ENCODE peak calls at places on chromosome 11, in nine cellular contexts. One of them, this sample, is unnamed.

GRCh38 chr11:68776442-68777235 is 25.3 kb upstream of the TESMIN start:
- DNase-seq in HEK293T: no peak
- DNase-seq in HCT116: peak
- DNase-seq in Kasumi-1: no peak
- DNase-seq in NCI-H526 treated with DMSO at 0.1 percent for 48 hours: no peak
- DNase-seq in kidney epithelial cell: no peak
- DNase-seq in BJ: no peak
- DNase-seq in GM12865: no peak
- DNase-seq in amniotic stem cell: no peak
- DNase-seq in this sample: no peak

GRCh38 chr11:111602865-111603632 is 800 bp downstream of the SIK2 start:
- DNase-seq in HEK293T: peak
- DNase-seq in HCT116: no peak
- DNase-seq in Kasumi-1: peak
- DNase-seq in kidney epithelial cell: no peak
- DNase-seq in BJ: no peak
- DNase-seq in amniotic stem cell: no peak
- DNase-seq in NCI-H526 treated with DMSO at 0.1 percent for 48 hours: peak
- DNase-seq in GM12865: peak
- DNase-seq in this sample: peak

GRCh38 chr11:11532574-11532973 is 89.2 kb downstream of the GALNT18 start:
- DNase-seq in BJ: no peak
- DNase-seq in NCI-H526 treated with DMSO at 0.1 percent for 48 hours: no peak
- DNase-seq in amniotic stem cell: no peak
- DNase-seq in GM12865: no peak
- DNase-seq in HEK293T: no peak
- DNase-seq in HCT116: no peak
- DNase-seq in Kasumi-1: no peak
- DNase-seq in kidney epithelial cell: no peak
- DNase-seq in this sample: no peak

GRCh38 chr11:58658553-58659080 is 36.2 kb downstream of the CNTF start:
- DNase-seq in HCT116: no peak
- DNase-seq in HEK293T: no peak
- DNase-seq in NCI-H526 treated with DMSO at 0.1 percent for 48 hours: no peak
- DNase-seq in GM12865: no peak
- DNase-seq in BJ: no peak
- DNase-seq in amniotic stem cell: no peak
- DNase-seq in kidney epithelial cell: no peak
- DNase-seq in Kasumi-1: no peak
- DNase-seq in this sample: no peak

GRCh38 chr11:124961972-124962609 is 8.1 kb downstream of the CCDC15 start:
- DNase-seq in kidney epithelial cell: peak
- DNase-seq in NCI-H526 treated with DMSO at 0.1 percent for 48 hours: peak
- DNase-seq in GM12865: peak
- DNase-seq in amniotic stem cell: peak
- DNase-seq in HEK293T: peak
- DNase-seq in Kasumi-1: peak
- DNase-seq in BJ: no peak
- DNase-seq in HCT116: peak
- DNase-seq in this sample: peak

GRCh38 chr11:27239305-27239942 is 123.6 kb downstream of the CCDC34 start:
- DNase-seq in amniotic stem cell: no peak
- DNase-seq in kidney epithelial cell: no peak
- DNase-seq in NCI-H526 treated with DMSO at 0.1 percent for 48 hours: no peak
- DNase-seq in HEK293T: no peak
- DNase-seq in GM12865: no peak
- DNase-seq in BJ: no peak
- DNase-seq in HCT116: no peak
- DNase-seq in Kasumi-1: no peak
- DNase-seq in this sample: no peak

GRCh38 chr11:2674681-2675131 is 25.1 kb downstream of the KCNQ1OT1 start:
- DNase-seq in HCT116: no peak
- DNase-seq in GM12865: no peak
- DNase-seq in kidney epithelial cell: no peak
- DNase-seq in amniotic stem cell: no peak
- DNase-seq in BJ: no peak
- DNase-seq in Kasumi-1: no peak
- DNase-seq in NCI-H526 treated with DMSO at 0.1 percent for 48 hours: no peak
- DNase-seq in HEK293T: no peak
- DNase-seq in this sample: no peak

GRCh38 chr11:74783241-74783871 is 34.7 kb downstream of the RNF169 start:
- DNase-seq in kidney epithelial cell: peak
- DNase-seq in GM12865: peak
- DNase-seq in Kasumi-1: peak
- DNase-seq in HEK293T: no peak
- DNase-seq in NCI-H526 treated with DMSO at 0.1 percent for 48 hours: no peak
- DNase-seq in BJ: peak
- DNase-seq in amniotic stem cell: peak
- DNase-seq in HCT116: peak
- DNase-seq in this sample: no peak

GRCh38 chr11:33635161-33635560 is 65.5 kb downstream of the C11orf91 start:
- DNase-seq in kidney epithelial cell: no peak
- DNase-seq in BJ: no peak
- DNase-seq in amniotic stem cell: no peak
- DNase-seq in NCI-H526 treated with DMSO at 0.1 percent for 48 hours: no peak
- DNase-seq in HEK293T: no peak
- DNase-seq in HCT116: no peak
- DNase-seq in Kasumi-1: no peak
- DNase-seq in GM12865: no peak
- DNase-seq in this sample: no peak

GRCh38 chr11:3368199-3368598 is 10.7 kb downstream of the ZNF195 start:
- DNase-seq in NCI-H526 treated with DMSO at 0.1 percent for 48 hours: no peak
- DNase-seq in BJ: no peak
- DNase-seq in Kasumi-1: no peak
- DNase-seq in HCT116: no peak
- DNase-seq in GM12865: no peak
- DNase-seq in amniotic stem cell: no peak
- DNase-seq in kidney epithelial cell: no peak
- DNase-seq in HEK293T: no peak
- DNase-seq in this sample: no peak

GRCh38 chr11:79018371-79018849 is 422.4 kb downstream of the TENM4 start:
- DNase-seq in HEK293T: no peak
- DNase-seq in GM12865: no peak
- DNase-seq in HCT116: no peak
- DNase-seq in NCI-H526 treated with DMSO at 0.1 percent for 48 hours: no peak
- DNase-seq in BJ: peak
- DNase-seq in Kasumi-1: no peak
- DNase-seq in amniotic stem cell: peak
- DNase-seq in kidney epithelial cell: peak
- DNase-seq in this sample: no peak

GRCh38 chr11:46461461-46461927 is 69.9 kb upstream of the CHRM4 start:
- DNase-seq in HCT116: no peak
- DNase-seq in GM12865: no peak
- DNase-seq in kidney epithelial cell: no peak
- DNase-seq in BJ: peak
- DNase-seq in NCI-H526 treated with DMSO at 0.1 percent for 48 hours: no peak
- DNase-seq in HEK293T: no peak
- DNase-seq in Kasumi-1: no peak
- DNase-seq in amniotic stem cell: no peak
- DNase-seq in this sample: no peak

GRCh38 chr11:32890843-32891656 is 1.6 kb upstream of the QSER1 start:
- DNase-seq in HCT116: no peak
- DNase-seq in amniotic stem cell: no peak
- DNase-seq in kidney epithelial cell: no peak
- DNase-seq in BJ: no peak
- DNase-seq in GM12865: no peak
- DNase-seq in Kasumi-1: no peak
- DNase-seq in HEK293T: peak
- DNase-seq in NCI-H526 treated with DMSO at 0.1 percent for 48 hours: peak
- DNase-seq in this sample: no peak

GRCh38 chr11:69705901-69706787 is 2.3 kb upstream of the FGF19 start:
- DNase-seq in GM12865: no peak
- DNase-seq in amniotic stem cell: no peak
- DNase-seq in NCI-H526 treated with DMSO at 0.1 percent for 48 hours: no peak
- DNase-seq in Kasumi-1: no peak
- DNase-seq in HEK293T: no peak
- DNase-seq in kidney epithelial cell: no peak
- DNase-seq in BJ: no peak
- DNase-seq in HCT116: no peak
- DNase-seq in this sample: no peak

GRCh38 chr11:93741882-93742226 is 382 bp downstream of the C11orf54 start:
- DNase-seq in NCI-H526 treated with DMSO at 0.1 percent for 48 hours: peak
- DNase-seq in GM12865: no peak
- DNase-seq in kidney epithelial cell: peak
- DNase-seq in Kasumi-1: peak
- DNase-seq in HCT116: no peak
- DNase-seq in amniotic stem cell: peak
- DNase-seq in HEK293T: peak
- DNase-seq in BJ: peak
- DNase-seq in this sample: no peak

GRCh38 chr11:68978931-68979591 is 1.7 kb downstream of the MRGPRD start:
- DNase-seq in NCI-H526 treated with DMSO at 0.1 percent for 48 hours: no peak
- DNase-seq in kidney epithelial cell: no peak
- DNase-seq in HEK293T: no peak
- DNase-seq in GM12865: no peak
- DNase-seq in BJ: no peak
- DNase-seq in amniotic stem cell: no peak
- DNase-seq in Kasumi-1: peak
- DNase-seq in HCT116: no peak
- DNase-seq in this sample: no peak

GRCh38 chr11:38924644-38925043 is 2326.6 kb upstream of the RAG2 start:
- DNase-seq in HCT116: no peak
- DNase-seq in kidney epithelial cell: no peak
- DNase-seq in GM12865: no peak
- DNase-seq in Kasumi-1: no peak
- DNase-seq in amniotic stem cell: no peak
- DNase-seq in BJ: no peak
- DNase-seq in HEK293T: no peak
- DNase-seq in NCI-H526 treated with DMSO at 0.1 percent for 48 hours: no peak
- DNase-seq in this sample: no peak

GRCh38 chr11:75762885-75763284 is 5.7 kb upstream of the DGAT2 start:
- DNase-seq in HCT116: no peak
- DNase-seq in GM12865: no peak
- DNase-seq in HEK293T: no peak
- DNase-seq in Kasumi-1: peak
- DNase-seq in NCI-H526 treated with DMSO at 0.1 percent for 48 hours: no peak
- DNase-seq in BJ: no peak
- DNase-seq in amniotic stem cell: no peak
- DNase-seq in kidney epithelial cell: no peak
- DNase-seq in this sample: no peak

GRCh38 chr11:96008161-96008560 is 84.3 kb upstream of the MTMR2 start:
- DNase-seq in GM12865: no peak
- DNase-seq in HCT116: no peak
- DNase-seq in HEK293T: no peak
- DNase-seq in kidney epithelial cell: no peak
- DNase-seq in amniotic stem cell: no peak
- DNase-seq in NCI-H526 treated with DMSO at 0.1 percent for 48 hours: no peak
- DNase-seq in Kasumi-1: no peak
- DNase-seq in BJ: no peak
- DNase-seq in this sample: no peak

GRCh38 chr11:112727341-112727841 is 233.8 kb upstream of the NCAM1 start:
- DNase-seq in amniotic stem cell: no peak
- DNase-seq in BJ: no peak
- DNase-seq in GM12865: no peak
- DNase-seq in NCI-H526 treated with DMSO at 0.1 percent for 48 hours: no peak
- DNase-seq in Kasumi-1: no peak
- DNase-seq in HCT116: no peak
- DNase-seq in kidney epithelial cell: no peak
- DNase-seq in HEK293T: no peak
- DNase-seq in this sample: no peak

GRCh38 chr11:64040684-64041267 is 5.0 kb downstream of the FLRT1 start:
- DNase-seq in HCT116: no peak
- DNase-seq in amniotic stem cell: no peak
- DNase-seq in GM12865: peak
- DNase-seq in Kasumi-1: no peak
- DNase-seq in kidney epithelial cell: no peak
- DNase-seq in NCI-H526 treated with DMSO at 0.1 percent for 48 hours: no peak
- DNase-seq in HEK293T: peak
- DNase-seq in BJ: no peak
- DNase-seq in this sample: no peak

GRCh38 chr11:112797072-112797471 is 164.1 kb upstream of the NCAM1 start:
- DNase-seq in HCT116: no peak
- DNase-seq in GM12865: no peak
- DNase-seq in amniotic stem cell: no peak
- DNase-seq in NCI-H526 treated with DMSO at 0.1 percent for 48 hours: peak
- DNase-seq in HEK293T: no peak
- DNase-seq in BJ: no peak
- DNase-seq in kidney epithelial cell: no peak
- DNase-seq in Kasumi-1: no peak
- DNase-seq in this sample: peak

GRCh38 chr11:19216709-19217374 is 15.1 kb upstream of the CSRP3 start:
- DNase-seq in GM12865: no peak
- DNase-seq in BJ: no peak
- DNase-seq in kidney epithelial cell: no peak
- DNase-seq in HCT116: no peak
- DNase-seq in amniotic stem cell: no peak
- DNase-seq in Kasumi-1: no peak
- DNase-seq in NCI-H526 treated with DMSO at 0.1 percent for 48 hours: no peak
- DNase-seq in HEK293T: no peak
- DNase-seq in this sample: no peak

GRCh38 chr11:3709977-3710376 is 38.8 kb upstream of the CHRNA10 start:
- DNase-seq in kidney epithelial cell: no peak
- DNase-seq in BJ: no peak
- DNase-seq in amniotic stem cell: no peak
- DNase-seq in NCI-H526 treated with DMSO at 0.1 percent for 48 hours: no peak
- DNase-seq in GM12865: no peak
- DNase-seq in HEK293T: no peak
- DNase-seq in Kasumi-1: no peak
- DNase-seq in HCT116: no peak
- DNase-seq in this sample: no peak

GRCh38 chr11:117616979-117617378 is 180.0 kb downstream of the DSCAML1 start:
- DNase-seq in HEK293T: no peak
- DNase-seq in NCI-H526 treated with DMSO at 0.1 percent for 48 hours: no peak
- DNase-seq in GM12865: no peak
- DNase-seq in kidney epithelial cell: no peak
- DNase-seq in BJ: no peak
- DNase-seq in HCT116: no peak
- DNase-seq in Kasumi-1: no peak
- DNase-seq in amniotic stem cell: no peak
- DNase-seq in this sample: no peak

GRCh38 chr11:60165538-60165937 is 17.3 kb downstream of the MS4A6A start:
- DNase-seq in amniotic stem cell: no peak
- DNase-seq in NCI-H526 treated with DMSO at 0.1 percent for 48 hours: no peak
- DNase-seq in HCT116: no peak
- DNase-seq in GM12865: peak
- DNase-seq in Kasumi-1: no peak
- DNase-seq in kidney epithelial cell: no peak
- DNase-seq in HEK293T: no peak
- DNase-seq in BJ: no peak
- DNase-seq in this sample: no peak

GRCh38 chr11:83648610-83649467 is 362.7 kb upstream of the CCDC90B start:
- DNase-seq in amniotic stem cell: no peak
- DNase-seq in kidney epithelial cell: peak
- DNase-seq in NCI-H526 treated with DMSO at 0.1 percent for 48 hours: no peak
- DNase-seq in GM12865: no peak
- DNase-seq in Kasumi-1: no peak
- DNase-seq in BJ: no peak
- DNase-seq in HCT116: no peak
- DNase-seq in HEK293T: no peak
- DNase-seq in this sample: no peak

GRCh38 chr11:33835143-33835878 is 56.6 kb downstream of the LMO2 start:
- DNase-seq in amniotic stem cell: peak
- DNase-seq in kidney epithelial cell: peak
- DNase-seq in HEK293T: no peak
- DNase-seq in HCT116: peak
- DNase-seq in BJ: peak
- DNase-seq in Kasumi-1: peak
- DNase-seq in NCI-H526 treated with DMSO at 0.1 percent for 48 hours: peak
- DNase-seq in GM12865: peak
- DNase-seq in this sample: no peak

GRCh38 chr11:102429691-102430090 is 22.9 kb downstream of the TMEM123 start:
- DNase-seq in BJ: no peak
- DNase-seq in HEK293T: no peak
- DNase-seq in Kasumi-1: no peak
- DNase-seq in amniotic stem cell: no peak
- DNase-seq in NCI-H526 treated with DMSO at 0.1 percent for 48 hours: no peak
- DNase-seq in kidney epithelial cell: no peak
- DNase-seq in HCT116: no peak
- DNase-seq in GM12865: peak
- DNase-seq in this sample: no peak

GRCh38 chr11:58577441-58578135 is 1.3 kb upstream of the ZFP91 start:
- DNase-seq in HEK293T: peak
- DNase-seq in HCT116: no peak
- DNase-seq in BJ: peak
- DNase-seq in GM12865: peak
- DNase-seq in Kasumi-1: peak
- DNase-seq in amniotic stem cell: peak
- DNase-seq in kidney epithelial cell: no peak
- DNase-seq in NCI-H526 treated with DMSO at 0.1 percent for 48 hours: no peak
- DNase-seq in this sample: no peak